ENCODE peak calls at places on chromosomes 5 and 9, in six cellular contexts. S, E, K, W, D and I are unnamed samples.

GRCh38 chr9:133995012-133995896 is 3.1 kb upstream of the VAV2 start:
- DNase-seq in S (no peak), E (no peak), K (no peak), W (peak; percentile 32), D (peak; percentile 21), I (no peak)

GRCh38 chr9:124286292-124286931 is 28.7 kb downstream of the NEK6 start:
- DNase-seq in S (peak; percentile 44), E (peak; percentile 66), K (no peak), W (peak; percentile 35), D (peak; percentile 92), I (peak; percentile 67)

GRCh38 chr5:150272531-150272930 is 17.0 kb downstream of the CAMK2A start:
- DNase-seq in S (no peak), E (no peak), K (peak; percentile 37), W (peak; percentile 59), D (peak; percentile 66), I (peak; percentile 29)

GRCh38 chr5:55911784-55912653 is 60.9 kb downstream of the IL31RA start:
- DNase-seq in S (no peak), E (peak; percentile 20), K (no peak), W (no peak), D (peak; percentile 44), I (no peak)

GRCh38 chr9:114906922-114907571 is 23.3 kb downstream of the TNFSF8 start:
- DNase-seq in S (no peak), E (no peak), K (peak; percentile 38), W (peak; percentile 72), D (peak; percentile 77), I (peak; percentile 37)

GRCh38 chr9:86406366-86406765 is 52.2 kb upstream of the TUT7 start:
- DNase-seq in S (peak; percentile 22), E (no peak), K (no peak), W (peak; percentile 67), D (peak; percentile 94), I (no peak)

GRCh38 chr5:4156889-4157288 is 561.3 kb downstream of the IRX1 start:
- DNase-seq in S (no peak), E (no peak), K (no peak), W (no peak), D (no peak), I (no peak)

GRCh38 chr9:99296375-99296951 is 74.4 kb downstream of the SEC61B start:
- DNase-seq in S (no peak), E (no peak), K (no peak), W (no peak), D (peak; percentile 16), I (no peak)

GRCh38 chr5:23302438-23302837 is 205.0 kb upstream of the PRDM9 start:
- DNase-seq in S (no peak), E (no peak), K (no peak), W (no peak), D (no peak), I (no peak)

GRCh38 chr5:133081716-133082115 is 29.9 kb downstream of the HSPA4 start:
- DNase-seq in S (no peak), E (no peak), K (no peak), W (no peak), D (no peak), I (no peak)

GRCh38 chr9:99075246-99075912 is 29.5 kb upstream of the TGFBR1 start:
- DNase-seq in S (no peak), E (no peak), K (no peak), W (no peak), D (peak; percentile 37), I (no peak)

GRCh38 chr5:142324377-142324870 is 397 bp downstream of the SPRY4 start:
- DNase-seq in S (no peak), E (no peak), K (peak; percentile 48), W (no peak), D (no peak), I (no peak)

GRCh38 chr9:69307446-69308216 is 17.4 kb upstream of the ENTREP1 start:
- DNase-seq in S (no peak), E (peak; percentile 14), K (no peak), W (peak; percentile 35), D (peak; percentile 84), I (peak; percentile 99)

GRCh38 chr9:89600831-89601230 is 4.0 kb upstream of the GADD45G start:
- DNase-seq in S (no peak), E (no peak), K (no peak), W (no peak), D (no peak), I (no peak)

GRCh38 chr5:126030698-126031097 is 392.5 kb upstream of the GRAMD2B start:
- DNase-seq in S (no peak), E (no peak), K (no peak), W (no peak), D (no peak), I (no peak)

GRCh38 chr9:123028136-123028535 is 5.3 kb upstream of the GPR21 start:
- DNase-seq in S (no peak), E (no peak), K (no peak), W (no peak), D (no peak), I (no peak)

GRCh38 chr5:115816226-115817042 is at the start of gene CDO1:
- DNase-seq in S (no peak), E (no peak), K (peak; percentile 76), W (peak; percentile 69), D (peak; percentile 72), I (peak; percentile 44)

GRCh38 chr9:2241461-2241874 is 226.3 kb downstream of the SMARCA2 start:
- DNase-seq in S (peak; percentile 31), E (peak; percentile 72), K (peak; percentile 64), W (peak; percentile 72), D (peak; percentile 97), I (peak; percentile 81)

GRCh38 chr5:178535299-178536175 is 54.7 kb downstream of the COL23A1 start:
- DNase-seq in S (no peak), E (no peak), K (no peak), W (peak; percentile 54), D (peak; percentile 30), I (no peak)

GRCh38 chr5:18281947-18282557 is 647.8 kb downstream of the TAF11L14 start:
- DNase-seq in S (peak; percentile 10), E (peak; percentile 39), K (no peak), W (peak; percentile 55), D (peak; percentile 82), I (peak; percentile 50)

DNA sequence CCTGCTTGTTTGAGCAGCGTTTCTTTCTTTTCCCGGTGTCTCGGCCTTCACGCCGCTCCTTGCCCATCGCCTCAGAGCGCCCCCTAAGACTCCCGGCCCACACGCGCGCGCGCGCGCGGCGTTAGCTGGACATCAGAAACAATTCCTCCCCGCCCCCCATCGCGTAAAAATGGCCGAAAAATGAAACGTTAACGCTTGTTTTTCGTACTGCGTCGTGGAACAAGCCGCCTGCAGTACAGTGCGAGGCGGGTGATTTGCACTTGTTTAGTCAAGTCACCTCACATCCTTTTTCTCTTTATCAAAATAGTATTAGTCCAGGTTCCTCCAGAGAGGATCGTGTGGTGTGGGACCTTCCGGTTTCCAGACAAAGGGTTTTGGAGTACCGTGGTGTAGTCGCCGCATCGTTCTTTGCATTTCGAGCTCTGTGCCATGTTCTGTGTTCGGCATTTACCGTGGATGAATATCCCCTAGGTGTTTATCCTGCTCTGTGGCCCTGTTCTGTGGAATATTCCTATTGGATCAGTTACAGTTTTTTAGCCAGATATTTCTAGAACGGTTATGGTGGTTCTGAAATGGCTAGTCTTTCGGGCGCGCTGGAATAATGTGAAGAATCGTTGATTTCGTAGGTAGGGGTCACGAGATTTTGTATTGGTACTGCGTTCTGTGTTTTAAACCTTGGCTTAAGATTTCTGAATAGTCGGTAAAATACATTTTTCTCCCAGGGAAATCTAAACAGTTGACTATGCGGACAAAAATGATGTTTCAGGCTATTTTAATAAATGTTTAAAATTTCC is 1.0 kb downstream of the MATR3 start:
- DNase-seq in S (no peak), E (no peak), K (peak; percentile 83), W (peak; percentile 89), D (peak; percentile 88), I (peak; percentile 63)
- TF ChIP-seq CTCF in S (peak; percentile 32), E (peak; percentile 53), K (no peak), W (peak; percentile 32), D (peak; percentile 58), I (peak; percentile 49)

GRCh38 chr9:9498846-9499245 is 1114.0 kb downstream of the PTPRD start:
- DNase-seq in S (no peak), E (no peak), K (no peak), W (no peak), D (no peak), I (no peak)

GRCh38 chr9:9504869-9505268 is 1107.9 kb downstream of the PTPRD start:
- DNase-seq in S (no peak), E (no peak), K (no peak), W (no peak), D (no peak), I (no peak)

GRCh38 chr9:9498147-9498546 is 1114.7 kb downstream of the PTPRD start:
- DNase-seq in S (no peak), E (no peak), K (no peak), W (no peak), D (peak; percentile 0), I (no peak)

GRCh38 chr9:9494334-9494733 is 1118.5 kb downstream of the PTPRD start:
- DNase-seq in S (no peak), E (no peak), K (no peak), W (no peak), D (no peak), I (no peak)

DNA sequence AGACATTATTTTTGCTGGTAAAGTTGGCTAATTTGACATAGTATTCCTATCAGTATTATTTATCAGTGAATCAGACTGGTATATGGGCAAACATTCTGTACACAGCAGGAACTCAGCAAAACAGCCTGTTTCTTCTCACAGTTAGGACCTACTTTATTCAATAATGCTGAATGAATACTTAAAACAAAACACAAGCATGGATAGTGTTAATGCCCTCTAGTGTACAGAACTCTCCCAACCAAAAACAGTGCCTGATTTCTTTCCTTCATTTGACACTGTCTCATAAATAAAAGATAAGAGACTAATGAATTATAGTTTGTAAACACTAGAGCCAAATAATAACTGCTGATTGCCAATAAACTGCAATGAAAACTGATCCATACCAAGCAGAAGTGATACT is 1113.3 kb downstream of the PTPRD start:
- DNase-seq in S (no peak), E (no peak), K (no peak), W (no peak), D (no peak), I (no peak)
- TF ChIP-seq CTCF in S (no peak), E (no peak), K (no peak), W (peak; percentile 16), D (no peak), I (peak; percentile 2)

DNA sequence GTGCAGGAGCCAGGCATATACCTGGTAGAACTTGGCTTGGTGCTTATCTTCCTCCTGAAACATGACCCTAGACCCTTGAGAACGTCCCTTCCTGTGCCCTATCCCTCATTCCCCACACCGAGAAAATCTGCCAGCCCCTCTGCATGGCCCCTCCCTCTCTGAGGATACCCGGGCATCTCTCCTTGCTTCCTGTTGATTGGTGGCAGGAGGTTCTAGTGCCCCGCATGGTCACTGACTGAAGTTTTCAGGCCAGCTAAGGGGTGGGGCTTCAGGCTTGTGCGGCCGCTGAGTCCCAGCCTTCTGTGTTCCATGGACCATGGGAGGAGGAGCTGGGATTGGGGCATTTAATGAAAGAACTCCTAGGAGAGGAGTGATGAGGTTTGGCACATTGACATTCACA is 22.8 kb downstream of the IGIP start:
- DNase-seq in S (no peak), E (no peak), K (peak; percentile 36), W (peak; percentile 35), D (peak; percentile 13), I (no peak)
- TF ChIP-seq CTCF in S (no peak), E (no peak), K (no peak), W (no peak), D (peak; percentile 7), I (peak; percentile 5)

GRCh38 chr9:22722492-22722891 is 275.9 kb downstream of the DMRTA1 start:
- DNase-seq in S (no peak), E (no peak), K (no peak), W (no peak), D (no peak), I (no peak)

DNA sequence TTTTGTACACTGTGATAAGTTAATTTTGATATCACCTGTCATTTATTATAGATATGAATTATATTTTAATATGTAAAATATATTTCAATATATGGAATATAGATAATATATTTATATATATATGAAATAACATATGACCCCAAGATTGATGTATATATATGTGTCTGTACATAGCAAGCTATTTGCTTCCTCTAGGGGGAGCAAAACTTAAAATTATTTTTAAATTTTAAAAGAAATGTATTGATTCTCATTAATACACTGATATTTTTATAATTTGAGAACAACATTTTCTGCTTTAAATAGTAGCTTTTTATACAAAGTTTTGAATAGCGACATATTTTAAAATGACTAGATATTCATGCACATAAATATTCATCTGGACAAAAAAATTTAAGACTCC is 272.0 kb downstream of the DMRTA1 start:
- DNase-seq in S (no peak), E (no peak), K (no peak), W (no peak), D (no peak), I (no peak)
- TF ChIP-seq CTCF in S (no peak), E (no peak), K (peak; percentile 26), W (peak; percentile 24), D (no peak), I (no peak)